ENCODE peak calls at places on chromosomes 3 and 15, in ten cellular contexts. S, J, L, T, I, M, B, C, R and Z are unnamed samples.

GRCh38 chr15:94383706-94384105 is 152.3 kb downstream of the MCTP2 start:
- DNase-seq in L (no peak), R (no peak), T (no peak), S (no peak), C (no peak), I (no peak), M (no peak), J (no peak), B (no peak), Z (no peak)

GRCh38 chr3:51503007-51503406 is 3.2 kb upstream of the DCAF1 start:
- DNase-seq in C (no peak), J (no peak), T (no peak), L (no peak), S (no peak), R (no peak), I (no peak), B (no peak), M (no peak), Z (no peak)

GRCh38 chr3:188507244-188507720 is 353.3 kb downstream of the LPP start:
- DNase-seq in C (peak), T (no peak), L (no peak), S (no peak), I (no peak), M (peak), R (no peak), B (no peak), J (no peak), Z (no peak)

GRCh38 chr3:192817053-192817452 is 89.7 kb upstream of the FGF12 start:
- DNase-seq in T (no peak), M (no peak), L (no peak), C (no peak), R (no peak), I (no peak), S (no peak), J (no peak), B (no peak), Z (no peak)

GRCh38 chr3:113405180-113405579 is 36.1 kb downstream of the CFAP44 start:
- DNase-seq in J (no peak), M (peak), S (no peak), R (no peak), T (no peak), C (no peak), I (no peak), B (no peak), L (no peak), Z (no peak)

GRCh38 chr15:88623061-88623460 is 1.9 kb downstream of the AEN start:
- DNase-seq in B (no peak), S (no peak), R (no peak), J (peak), L (no peak), T (no peak), M (peak), C (no peak), I (no peak), Z (peak)

GRCh38 chr15:39230205-39230916 is 350.5 kb upstream of the THBS1 start:
- DNase-seq in L (no peak), T (no peak), B (no peak), S (no peak), J (no peak), R (no peak), I (no peak), M (peak), C (no peak), Z (peak)

GRCh38 chr15:70856884-70857546 is 3.1 kb upstream of the LARP6 start:
- DNase-seq in T (peak), R (no peak), B (no peak), S (peak), C (peak), M (peak), I (peak), J (no peak), L (no peak), Z (peak)

DNA sequence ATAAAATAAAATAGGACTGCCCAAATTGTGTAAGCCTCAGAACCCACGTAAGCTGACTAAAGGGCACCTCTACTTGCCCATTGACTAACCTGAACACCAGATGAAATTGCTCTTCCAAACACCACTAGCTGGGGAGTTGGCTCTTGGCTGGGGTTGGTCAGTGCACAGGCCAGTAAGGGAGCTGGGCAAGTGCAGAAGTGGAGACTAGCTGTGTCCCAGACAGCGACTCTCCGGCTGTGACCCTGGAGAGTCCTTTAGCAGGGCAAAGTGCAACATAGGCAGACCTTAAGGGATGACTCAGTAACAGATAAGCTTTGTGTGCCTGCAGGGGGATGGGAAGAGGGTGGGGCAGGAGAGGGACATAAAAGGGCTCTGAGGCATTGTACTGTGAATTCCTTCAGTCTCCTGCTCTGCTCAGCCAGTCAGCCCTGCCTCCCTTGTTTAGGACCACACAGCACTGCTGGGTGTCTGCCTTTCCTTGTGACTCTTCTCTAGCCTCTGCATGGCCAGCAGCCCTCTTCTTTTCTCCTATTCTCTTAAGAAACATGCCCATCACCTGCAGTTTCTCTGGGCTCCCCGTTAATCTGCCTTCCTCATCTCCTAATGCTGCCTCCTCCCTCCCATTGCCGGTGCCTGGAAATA is 13.2 kb downstream of the NR1I2 start:
- DNase-seq in S (peak), I (no peak), C (peak), J (peak), T (no peak), B (no peak), R (no peak), M (peak), L (no peak), Z (peak)
- TF ChIP-seq POLR2A in S (no peak), I (no peak), C (no peak), J (peak), T (no peak), B (no peak), R (no peak), M (no peak), L (no peak), Z (peak)

DNA sequence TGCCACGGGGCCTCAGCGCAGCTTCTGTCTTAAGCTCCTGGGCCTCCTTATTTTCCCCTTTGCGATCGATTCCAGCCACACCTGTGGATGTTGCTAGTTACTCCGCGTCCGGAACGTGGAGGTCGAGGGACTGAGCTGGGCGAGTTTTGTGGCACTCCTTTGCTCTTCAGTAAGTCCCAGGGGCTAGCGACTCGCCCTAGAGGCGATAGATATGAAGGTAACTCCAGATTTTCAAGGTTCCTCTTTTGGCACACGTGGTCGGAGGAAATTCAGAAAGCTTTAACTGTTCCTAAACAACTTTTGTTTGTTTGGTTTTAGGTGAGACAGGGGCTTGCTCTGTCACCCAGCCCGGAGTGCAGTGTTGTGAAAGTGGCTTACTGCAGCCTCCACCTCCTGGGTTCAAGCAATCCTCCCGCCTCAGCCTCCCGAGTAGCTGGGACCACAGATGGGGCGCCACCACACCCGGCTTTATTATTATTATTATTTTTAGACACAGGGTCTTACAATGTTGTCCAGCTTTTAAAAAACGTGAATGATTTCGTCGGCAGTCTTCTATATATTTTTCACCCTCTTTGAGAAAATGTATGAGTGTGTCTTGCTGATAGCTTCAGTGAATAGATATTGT is 657 bp downstream of the MFSD1 start:
- DNase-seq in S (no peak), J (no peak), M (no peak), B (no peak), C (peak), R (peak), T (no peak), I (peak), L (no peak), Z (no peak)
- H3K4me3 ChIP-seq in S (peak), J (peak), M (peak), B (peak), C (peak), R (peak), T (peak), I (peak), L (peak), Z (peak)

DNA sequence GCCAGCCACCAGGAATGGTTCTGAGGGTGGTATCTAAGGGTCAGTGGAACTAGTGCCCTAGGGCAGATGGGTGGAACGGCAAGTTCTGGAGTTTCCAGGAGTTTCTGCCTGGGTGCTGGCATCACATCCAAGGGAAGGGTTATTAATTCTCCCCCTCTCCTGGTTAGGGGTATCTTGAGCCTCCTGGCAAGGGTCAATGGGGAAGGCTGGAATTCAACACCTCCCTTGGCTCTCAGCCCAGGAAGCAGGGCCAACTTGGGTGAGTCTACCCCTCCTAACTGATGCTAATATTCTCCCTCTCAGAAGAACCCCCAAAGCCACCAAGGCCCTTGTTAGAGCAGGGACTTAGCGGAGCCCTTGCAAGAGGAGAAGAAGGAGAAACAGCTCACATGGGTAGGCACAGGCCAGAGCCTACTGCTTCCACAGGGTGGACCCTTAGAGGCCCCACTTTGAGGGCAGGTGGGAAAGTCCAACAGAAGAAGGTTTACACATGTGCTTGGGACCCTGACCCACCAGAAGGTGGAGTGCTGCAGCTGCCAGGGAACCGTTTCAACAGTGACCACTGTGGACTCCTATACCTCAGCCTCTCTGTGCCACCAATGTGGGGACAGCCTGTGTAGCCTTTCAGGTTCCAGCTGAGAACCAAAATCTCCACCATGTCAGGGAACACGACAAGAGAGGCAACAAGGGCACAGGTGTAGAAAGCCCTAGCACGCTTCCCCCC is 3.3 kb downstream of the TMEM115 start:
- DNase-seq in R (no peak), C (no peak), T (no peak), L (no peak), S (peak), I (no peak), B (peak), M (no peak), J (no peak), Z (no peak)
- TF ChIP-seq CTCF in R (no peak), C (no peak), T (no peak), L (no peak), S (no peak), I (no peak), B (no peak), M (no peak), J (no peak), Z (no peak)

DNA sequence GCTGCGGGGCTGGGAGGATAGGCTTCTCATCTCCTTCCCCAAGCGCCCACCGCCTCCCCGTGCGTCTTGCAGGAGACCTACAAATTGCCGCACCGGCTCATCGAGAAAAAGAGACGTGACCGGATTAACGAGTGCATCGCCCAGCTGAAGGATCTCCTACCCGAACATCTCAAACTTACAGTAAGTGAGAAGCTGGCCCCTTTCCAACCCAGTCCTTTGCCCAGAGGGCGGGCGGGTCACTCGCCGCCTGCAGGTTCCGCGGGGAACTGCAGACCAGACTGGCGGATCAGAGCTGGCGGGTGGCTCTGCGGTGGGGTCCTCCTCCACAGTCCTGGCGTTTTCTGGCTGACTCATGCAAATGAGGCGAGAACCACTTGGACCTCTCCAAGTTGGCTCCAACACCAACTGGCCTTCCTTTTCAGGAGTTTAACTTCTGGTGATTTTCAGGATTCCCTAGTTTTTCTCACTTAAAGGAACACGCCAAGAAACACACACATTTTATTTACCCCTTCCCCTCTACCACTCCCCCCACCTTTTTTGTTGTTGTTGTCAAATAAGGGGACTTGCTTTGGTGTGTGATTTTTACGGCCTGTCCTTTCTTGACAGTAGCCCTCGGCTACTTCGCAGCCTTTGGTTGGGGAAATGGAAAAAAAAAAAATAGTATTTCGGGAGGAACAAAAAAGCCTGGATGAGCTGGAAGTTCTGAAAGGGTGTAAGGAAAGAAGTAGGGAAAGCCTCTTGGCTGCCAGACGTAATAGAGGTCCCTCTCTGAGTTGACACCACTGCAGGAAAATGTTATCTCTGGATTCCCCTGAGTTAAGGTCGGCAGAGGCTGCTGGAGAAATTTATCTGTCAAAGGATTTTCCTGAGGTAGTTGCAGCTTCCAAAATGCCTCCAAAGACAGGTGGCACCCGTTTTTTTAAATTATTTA is 1.3 kb downstream of the BHLHE40 start:
- DNase-seq in J (peak), C (peak), M (peak), I (peak), L (peak), R (peak), T (peak), B (peak), S (peak), Z (peak)
- TF ChIP-seq POLR2A in J (no peak), C (peak), M (peak), I (no peak), L (no peak), R (no peak), T (no peak), B (no peak), S (peak), Z (peak)

GRCh38 chr3:115710799-115711198 is 87.5 kb downstream of the GAP43 start:
- DNase-seq in C (no peak), J (no peak), B (no peak), R (no peak), I (no peak), T (no peak), M (no peak), L (no peak), S (no peak), Z (no peak)
- H3K4me3 ChIP-seq in C (no peak), J (no peak), B (no peak), R (no peak), I (no peak), T (no peak), M (no peak), L (no peak), S (no peak), Z (no peak)